ENCODE peak calls at places on chromosomes 11 and 22, in five cellular contexts. D, H, T, I and Z are unnamed samples.

GRCh38 chr11:117002639-117003305 is 95.5 kb downstream of the SIK3 start:
- DNase-seq in I (no peak), D (no peak), T (no peak), H (no peak), Z (no peak)

GRCh38 chr11:119832536-119832935 is 103.5 kb upstream of the NECTIN1 start:
- DNase-seq in H (no peak), D (peak; percentile 70), T (no peak), I (peak; percentile 69), Z (no peak)

GRCh38 chr22:25014896-25015755 is 62.6 kb downstream of the KIAA1671 start:
- DNase-seq in I (no peak), D (no peak), T (no peak), H (no peak), Z (no peak)

GRCh38 chr11:43852057-43852636 is 28.5 kb upstream of the ALKBH3 start:
- DNase-seq in I (no peak), H (peak; percentile 62), T (no peak), D (peak; percentile 34), Z (peak; percentile 41)

GRCh38 chr22:17792289-17792688 is 18.0 kb upstream of the BID start:
- DNase-seq in T (no peak), H (peak; percentile 63), I (no peak), D (no peak), Z (no peak)

GRCh38 chr22:30923168-30923900 is 45.2 kb downstream of the MORC2 start:
- DNase-seq in I (no peak), T (peak; percentile 45), H (no peak), D (no peak), Z (no peak)

GRCh38 chr11:5719703-5720495 is 16.3 kb upstream of the OR56B1 start:
- DNase-seq in H (no peak), D (no peak), I (no peak), T (no peak), Z (no peak)

GRCh38 chr22:37010174-37010573 is 9.1 kb downstream of the TST start:
- DNase-seq in T (no peak), D (no peak), H (no peak), I (no peak), Z (no peak)

GRCh38 chr11:94245121-94245520 is 59.3 kb upstream of the IZUMO1R start:
- DNase-seq in D (no peak), H (no peak), I (no peak), T (no peak), Z (no peak)

GRCh38 chr11:4032097-4032496 is 62.5 kb upstream of the RRM1 start:
- DNase-seq in I (no peak), T (no peak), H (no peak), D (no peak), Z (no peak)

GRCh38 chr22:42473484-42474193 is 41.4 kb upstream of the NFAM1 start:
- DNase-seq in D (no peak), H (peak; percentile 47), T (no peak), I (no peak), Z (no peak)

GRCh38 chr11:8930456-8931175 is 2.1 kb downstream of the C11orf16 start:
- DNase-seq in D (no peak), H (no peak), I (no peak), T (no peak), Z (no peak)

GRCh38 chr11:75420224-75421034 is 12.6 kb downstream of the KLHL35 start:
- DNase-seq in I (no peak), D (peak; percentile 35), T (no peak), H (peak; percentile 65), Z (no peak)

GRCh38 chr11:46237248-46238077 is 40.0 kb upstream of the CREB3L1 start:
- DNase-seq in I (peak; percentile 72), H (peak; percentile 87), T (peak; percentile 84), D (peak; percentile 46), Z (peak; percentile 71)

GRCh38 chr11:64067257-64067993 is 31.7 kb downstream of the FLRT1 start:
- DNase-seq in T (no peak), I (no peak), D (no peak), H (peak; percentile 36), Z (no peak)

GRCh38 chr11:82680252-82680651 is 53.4 kb downstream of the FAM181B start:
- DNase-seq in T (no peak), I (no peak), H (no peak), D (peak; percentile 67), Z (no peak)

GRCh38 chr11:33605703-33606102 is 94.9 kb downstream of the C11orf91 start:
- DNase-seq in I (no peak), T (no peak), D (no peak), H (no peak), Z (no peak)

GRCh38 chr22:29567338-29567737 is 13.6 kb downstream of the NIPSNAP1 start:
- DNase-seq in D (no peak), H (no peak), T (no peak), I (no peak), Z (no peak)

GRCh38 chr11:87081358-87081757 is 43.6 kb downstream of the TMEM135 start:
- DNase-seq in I (no peak), H (no peak), T (no peak), D (no peak), Z (no peak)

GRCh38 chr11:60922906-60923305 is 1.4 kb upstream of the TMEM132A start:
- DNase-seq in T (no peak), H (no peak), D (no peak), I (no peak), Z (no peak)

GRCh38 chr11:46543564-46543963 is 50.3 kb downstream of the AMBRA1 start:
- DNase-seq in T (no peak), I (no peak), D (no peak), H (peak; percentile 42), Z (no peak)

GRCh38 chr11:47979378-47980092 is 824 bp upstream of the PTPRJ start:
- DNase-seq in D (no peak), I (no peak), H (no peak), T (no peak), Z (no peak)

GRCh38 chr11:47983464-47984397 is 3.4 kb downstream of the PTPRJ start:
- DNase-seq in H (no peak), T (no peak), D (no peak), I (no peak), Z (no peak)

GRCh38 chr11:47981667-47982404 is 1.5 kb downstream of the PTPRJ start:
- DNase-seq in D (no peak), H (no peak), T (no peak), I (no peak), Z (peak; percentile 35)

GRCh38 chr11:47980093-47980906 is at the start of gene PTPRJ:
- DNase-seq in D (peak; percentile 63), I (peak; percentile 34), H (peak; percentile 88), T (peak; percentile 75), Z (peak; percentile 56)

DNA sequence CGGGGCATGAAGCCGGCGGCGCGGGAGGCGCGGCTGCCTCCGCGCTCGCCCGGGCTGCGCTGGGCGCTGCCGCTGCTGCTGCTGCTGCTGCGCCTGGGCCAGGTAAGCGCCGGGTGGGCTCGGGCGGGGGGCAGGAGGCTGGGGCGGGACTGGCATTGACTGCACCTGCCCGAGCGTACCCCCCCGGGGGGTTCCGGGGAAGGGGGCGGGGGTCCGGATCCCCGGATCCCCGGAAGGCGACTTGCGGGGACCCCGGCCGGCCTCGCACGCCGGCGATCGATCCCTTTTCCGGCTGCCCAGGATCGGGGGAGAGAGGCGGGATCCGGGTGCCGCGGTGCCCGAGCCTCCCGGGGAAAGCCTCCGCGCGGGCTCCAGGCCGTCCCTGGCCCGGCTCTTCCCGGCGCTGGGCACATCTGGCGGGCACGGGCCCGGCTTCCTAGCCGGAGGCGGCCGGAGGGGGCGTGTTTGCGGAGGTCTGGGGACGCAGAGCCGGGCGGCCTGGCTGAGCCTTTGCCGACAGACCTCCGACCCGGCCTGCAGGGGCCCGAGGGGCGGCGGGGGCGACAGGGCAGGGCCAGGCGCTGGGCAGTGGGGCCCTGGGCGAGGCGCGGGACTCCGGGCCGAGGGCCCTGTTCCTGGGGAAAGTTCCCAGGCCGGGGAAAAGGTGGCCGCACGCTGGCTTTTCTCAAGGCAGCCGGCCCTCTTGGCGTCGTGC is 705 bp downstream of the PTPRJ start:
- DNase-seq in D (peak; percentile 63), I (peak; percentile 32), T (peak; percentile 67), H (peak; percentile 58), Z (peak; percentile 42)
- TF ChIP-seq CTCF in D (no peak), I (no peak), T (no peak), H (no peak), Z (no peak)

GRCh38 chr11:112297248-112297866 is 36.7 kb upstream of the PLET1 start:
- DNase-seq in H (no peak), I (no peak), D (no peak), T (no peak), Z (no peak)
- H3K4me1 ChIP-seq in H (peaks cover 7% of the 10 kb centered on the region), I (no peaks in the 10 kb centered on the region), D (no peaks in the 10 kb centered on the region), T (peaks cover 37% of the 10 kb centered on the region), Z (peaks cover 3% of the 10 kb centered on the region)

DNA sequence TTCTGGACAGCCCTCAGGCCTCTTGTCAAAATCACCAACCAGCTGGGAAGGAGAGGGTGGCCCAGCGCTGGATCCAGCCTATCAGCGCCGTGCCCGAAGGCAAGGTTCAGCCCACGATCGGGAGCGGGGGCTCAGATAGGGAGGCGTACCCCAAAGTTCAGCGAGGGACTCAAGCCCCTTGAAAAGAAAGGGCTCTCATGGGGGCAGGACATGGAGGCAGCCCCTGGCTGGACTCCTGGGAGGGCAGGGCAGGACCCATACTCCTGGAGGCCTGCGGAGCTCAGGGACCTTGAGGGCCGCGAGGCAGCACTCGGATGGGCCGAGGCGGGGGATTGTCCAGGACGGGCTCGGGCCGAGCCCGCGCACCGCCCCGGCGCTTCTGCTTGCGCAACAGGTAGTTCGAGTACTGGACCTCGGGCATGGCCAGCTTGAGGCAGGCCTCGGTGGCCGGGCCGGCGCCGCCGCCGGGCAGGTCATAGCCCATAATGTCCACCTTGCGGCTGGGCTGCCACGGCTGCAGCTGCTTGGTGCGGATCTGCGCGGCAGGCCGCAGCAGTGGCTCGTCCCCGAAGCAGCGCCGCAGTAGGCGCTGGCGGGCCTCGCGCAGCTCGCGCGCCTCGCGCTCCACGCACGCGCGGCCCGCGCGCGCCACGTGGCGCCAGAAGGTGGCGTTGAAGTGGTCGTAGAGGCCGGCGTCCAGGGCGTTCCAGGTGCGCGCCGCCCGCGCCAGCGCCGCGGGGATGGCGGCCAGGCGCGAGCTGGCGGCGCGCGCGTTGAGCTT is 6.5 kb downstream of the GAL3ST3 start:
- DNase-seq in T (no peak), H (no peak), I (no peak), D (no peak), Z (no peak)
- H3K27ac ChIP-seq in T (no peak overlapping the region), H (no peak overlapping the region), I (no peak overlapping the region), D (no peak overlapping the region), Z (no peak overlapping the region)

GRCh38 chr11:18798941-18799469 is 7.4 kb upstream of the PTPN5 start:
- DNase-seq in T (no peak), I (no peak), H (no peak), D (no peak), Z (no peak)

GRCh38 chr11:18804621-18805020 is 13.0 kb upstream of the PTPN5 start:
- DNase-seq in T (no peak), I (no peak), D (no peak), H (no peak), Z (no peak)

DNA sequence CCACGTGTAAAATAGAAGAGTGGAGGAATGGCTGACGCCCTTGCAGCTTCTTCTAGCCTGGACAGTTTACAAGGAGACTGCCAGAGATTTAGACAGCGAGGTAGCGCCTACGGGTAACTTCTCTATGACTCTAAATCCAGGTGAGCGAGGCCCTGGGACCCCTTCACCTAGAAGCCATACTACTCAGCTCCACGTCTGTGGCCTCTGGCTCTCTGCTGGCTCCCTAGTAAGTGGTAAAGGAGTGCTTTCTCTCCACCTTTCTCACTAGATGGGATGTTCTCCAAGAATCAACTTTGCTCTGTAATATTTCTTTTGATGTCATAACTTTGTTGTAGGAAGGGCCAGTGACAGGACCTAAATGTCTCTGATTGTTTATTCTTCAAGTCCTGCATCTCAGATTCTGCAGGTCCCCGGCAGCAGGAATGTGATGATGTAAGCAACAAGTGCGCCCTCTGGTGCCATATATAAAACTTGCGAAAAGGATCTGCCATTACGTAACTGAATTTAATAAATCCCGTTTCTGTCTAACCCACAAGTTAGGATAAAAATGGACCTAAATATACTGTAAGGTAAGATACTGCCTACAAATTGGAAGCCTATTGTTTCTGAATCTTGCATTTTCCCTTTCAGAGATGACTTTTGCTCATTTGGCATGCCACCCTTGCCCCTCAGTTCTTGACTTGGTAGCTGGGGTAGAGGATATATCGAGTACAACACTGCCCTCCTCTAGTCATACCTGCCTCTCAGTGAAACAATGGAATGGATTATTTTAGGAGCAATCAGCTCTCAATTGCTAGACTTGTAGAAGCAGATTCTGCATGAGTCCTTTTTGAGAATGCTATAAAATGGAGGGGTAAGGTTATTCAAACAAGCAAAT is 11.0 kb upstream of the PTPN5 start:
- DNase-seq in D (peak; percentile 32), H (peak; percentile 46), I (peak; percentile 16), T (no peak), Z (peak; percentile 36)
- TF ChIP-seq CTCF in D (peak; percentile 44), H (peak; percentile 66), I (no peak), T (no peak), Z (peak; percentile 20)